ENCODE peak calls at places on chromosomes 7 and 10, in eight cellular contexts. One of them, this sample, is unnamed.
A peak's percentile ranks its signal among the peaks of the same experiment; 100 is the strongest.

GRCh38 chr7:45328397-45329080 is 170.9 kb downstream of the RAMP3 start:
- DNase-seq in neural crest cell: no peak
- DNase-seq in MG63: peak; percentile 9
- DNase-seq in activated T-helper 9 cell treated with anti-CD3 and anti-CD28 coated beads, Interleukin-2, amount 50 U/mL, for 16 hours: no peak
- DNase-seq in T-helper 1 cell: no peak
- DNase-seq in AG09319: no peak
- DNase-seq in CD8-positive, alpha-beta memory T cell: no peak
- DNase-seq in T-helper 2 cell: no peak
- DNase-seq in this sample: no peak

GRCh38 chr10:105187243-105187642 is 546.2 kb downstream of the SORCS3 start:
- DNase-seq in neural crest cell: no peak
- DNase-seq in MG63: no peak
- DNase-seq in activated T-helper 9 cell treated with anti-CD3 and anti-CD28 coated beads, Interleukin-2, amount 50 U/mL, for 16 hours: no peak
- DNase-seq in T-helper 1 cell: no peak
- DNase-seq in AG09319: no peak
- DNase-seq in CD8-positive, alpha-beta memory T cell: no peak
- DNase-seq in T-helper 2 cell: no peak
- DNase-seq in this sample: no peak

GRCh38 chr10:43292745-43293676 is 26.1 kb upstream of the RASGEF1A start:
- DNase-seq in neural crest cell: peak; percentile 36
- DNase-seq in MG63: peak; percentile 23
- DNase-seq in activated T-helper 9 cell treated with anti-CD3 and anti-CD28 coated beads, Interleukin-2, amount 50 U/mL, for 16 hours: peak; percentile 18
- DNase-seq in T-helper 1 cell: peak; percentile 72
- DNase-seq in AG09319: peak; percentile 27
- DNase-seq in CD8-positive, alpha-beta memory T cell: no peak
- DNase-seq in T-helper 2 cell: peak; percentile 19
- DNase-seq in this sample: peak; percentile 72

GRCh38 chr10:112344261-112344660 is 29.7 kb upstream of the ACSL5 start:
- DNase-seq in neural crest cell: no peak
- DNase-seq in MG63: no peak
- DNase-seq in activated T-helper 9 cell treated with anti-CD3 and anti-CD28 coated beads, Interleukin-2, amount 50 U/mL, for 16 hours: no peak
- DNase-seq in T-helper 1 cell: no peak
- DNase-seq in AG09319: no peak
- DNase-seq in CD8-positive, alpha-beta memory T cell: no peak
- DNase-seq in T-helper 2 cell: no peak
- DNase-seq in this sample: no peak

GRCh38 chr7:46776790-46777189 is 805.1 kb downstream of the TNS3 start:
- DNase-seq in neural crest cell: no peak
- DNase-seq in MG63: no peak
- DNase-seq in activated T-helper 9 cell treated with anti-CD3 and anti-CD28 coated beads, Interleukin-2, amount 50 U/mL, for 16 hours: no peak
- DNase-seq in T-helper 1 cell: no peak
- DNase-seq in AG09319: no peak
- DNase-seq in CD8-positive, alpha-beta memory T cell: no peak
- DNase-seq in T-helper 2 cell: no peak
- DNase-seq in this sample: no peak

GRCh38 chr7:94345907-94346306 is 48.8 kb upstream of the COL1A2 start:
- DNase-seq in neural crest cell: no peak
- DNase-seq in MG63: no peak
- DNase-seq in activated T-helper 9 cell treated with anti-CD3 and anti-CD28 coated beads, Interleukin-2, amount 50 U/mL, for 16 hours: no peak
- DNase-seq in T-helper 1 cell: no peak
- DNase-seq in AG09319: no peak
- DNase-seq in CD8-positive, alpha-beta memory T cell: no peak
- DNase-seq in T-helper 2 cell: no peak
- DNase-seq in this sample: no peak

GRCh38 chr7:131688738-131689661 is 132.6 kb upstream of the PODXL start:
- DNase-seq in neural crest cell: peak; percentile 88
- DNase-seq in MG63: peak; percentile 25
- DNase-seq in activated T-helper 9 cell treated with anti-CD3 and anti-CD28 coated beads, Interleukin-2, amount 50 U/mL, for 16 hours: peak; percentile 24
- DNase-seq in T-helper 1 cell: peak; percentile 32
- DNase-seq in AG09319: peak; percentile 5
- DNase-seq in CD8-positive, alpha-beta memory T cell: peak; percentile 38
- DNase-seq in T-helper 2 cell: peak; percentile 35
- DNase-seq in this sample: peak; percentile 41

GRCh38 chr7:42212541-42213090 is 24.4 kb downstream of the GLI3 start:
- DNase-seq in neural crest cell: no peak
- DNase-seq in MG63: no peak
- DNase-seq in activated T-helper 9 cell treated with anti-CD3 and anti-CD28 coated beads, Interleukin-2, amount 50 U/mL, for 16 hours: no peak
- DNase-seq in T-helper 1 cell: no peak
- DNase-seq in AG09319: no peak
- DNase-seq in CD8-positive, alpha-beta memory T cell: no peak
- DNase-seq in T-helper 2 cell: no peak
- DNase-seq in this sample: no peak

GRCh38 chr10:49010295-49010694 is 70.7 kb upstream of the LRRC18 start:
- DNase-seq in neural crest cell: no peak
- DNase-seq in MG63: no peak
- DNase-seq in activated T-helper 9 cell treated with anti-CD3 and anti-CD28 coated beads, Interleukin-2, amount 50 U/mL, for 16 hours: no peak
- DNase-seq in T-helper 1 cell: no peak
- DNase-seq in AG09319: no peak
- DNase-seq in CD8-positive, alpha-beta memory T cell: no peak
- DNase-seq in T-helper 2 cell: no peak
- DNase-seq in this sample: no peak

GRCh38 chr7:131008840-131009651 is 275.0 kb upstream of the KLF14 start:
- DNase-seq in neural crest cell: no peak
- DNase-seq in MG63: no peak
- DNase-seq in activated T-helper 9 cell treated with anti-CD3 and anti-CD28 coated beads, Interleukin-2, amount 50 U/mL, for 16 hours: no peak
- DNase-seq in T-helper 1 cell: peak; percentile 60
- DNase-seq in AG09319: no peak
- DNase-seq in CD8-positive, alpha-beta memory T cell: no peak
- DNase-seq in T-helper 2 cell: no peak
- DNase-seq in this sample: no peak

GRCh38 chr7:66553001-66553400 is 75.7 kb upstream of the KCTD7 start:
- DNase-seq in neural crest cell: no peak
- DNase-seq in MG63: no peak
- DNase-seq in activated T-helper 9 cell treated with anti-CD3 and anti-CD28 coated beads, Interleukin-2, amount 50 U/mL, for 16 hours: no peak
- DNase-seq in T-helper 1 cell: no peak
- DNase-seq in AG09319: no peak
- DNase-seq in CD8-positive, alpha-beta memory T cell: no peak
- DNase-seq in T-helper 2 cell: no peak
- DNase-seq in this sample: no peak

GRCh38 chr10:43138757-43139241 is 554 bp downstream of the CSGALNACT2 start:
- DNase-seq in neural crest cell: no peak
- DNase-seq in MG63: peak; percentile 18
- DNase-seq in activated T-helper 9 cell treated with anti-CD3 and anti-CD28 coated beads, Interleukin-2, amount 50 U/mL, for 16 hours: peak; percentile 37
- DNase-seq in T-helper 1 cell: peak; percentile 83
- DNase-seq in AG09319: no peak
- DNase-seq in CD8-positive, alpha-beta memory T cell: peak; percentile 38
- DNase-seq in T-helper 2 cell: peak; percentile 35
- DNase-seq in this sample: no peak

GRCh38 chr10:1048349-1048731 is 579 bp downstream of the IDI1 start:
- DNase-seq in neural crest cell: no peak
- DNase-seq in MG63: peak; percentile 10
- DNase-seq in activated T-helper 9 cell treated with anti-CD3 and anti-CD28 coated beads, Interleukin-2, amount 50 U/mL, for 16 hours: no peak
- DNase-seq in T-helper 1 cell: no peak
- DNase-seq in AG09319: no peak
- DNase-seq in CD8-positive, alpha-beta memory T cell: no peak
- DNase-seq in T-helper 2 cell: no peak
- DNase-seq in this sample: peak; percentile 23

GRCh38 chr10:34124522-34125035 is 690.5 kb downstream of the PARD3 start:
- DNase-seq in neural crest cell: no peak
- DNase-seq in MG63: peak; percentile 55
- DNase-seq in activated T-helper 9 cell treated with anti-CD3 and anti-CD28 coated beads, Interleukin-2, amount 50 U/mL, for 16 hours: no peak
- DNase-seq in T-helper 1 cell: no peak
- DNase-seq in AG09319: no peak
- DNase-seq in CD8-positive, alpha-beta memory T cell: no peak
- DNase-seq in T-helper 2 cell: no peak
- DNase-seq in this sample: no peak

GRCh38 chr7:2048006-2048405 is 184.7 kb downstream of the MAD1L1 start:
- DNase-seq in neural crest cell: no peak
- DNase-seq in MG63: no peak
- DNase-seq in activated T-helper 9 cell treated with anti-CD3 and anti-CD28 coated beads, Interleukin-2, amount 50 U/mL, for 16 hours: no peak
- DNase-seq in T-helper 1 cell: no peak
- DNase-seq in AG09319: no peak
- DNase-seq in CD8-positive, alpha-beta memory T cell: no peak
- DNase-seq in T-helper 2 cell: no peak
- DNase-seq in this sample: no peak

GRCh38 chr10:132761395-132762060 is 24.4 kb downstream of the NKX6-2 start:
- DNase-seq in neural crest cell: no peak
- DNase-seq in MG63: no peak
- DNase-seq in activated T-helper 9 cell treated with anti-CD3 and anti-CD28 coated beads, Interleukin-2, amount 50 U/mL, for 16 hours: no peak
- DNase-seq in T-helper 1 cell: no peak
- DNase-seq in AG09319: no peak
- DNase-seq in CD8-positive, alpha-beta memory T cell: no peak
- DNase-seq in T-helper 2 cell: no peak
- DNase-seq in this sample: no peak

GRCh38 chr7:91850455-91850854 is 30.0 kb downstream of the MTERF1 start:
- DNase-seq in neural crest cell: no peak
- DNase-seq in MG63: no peak
- DNase-seq in activated T-helper 9 cell treated with anti-CD3 and anti-CD28 coated beads, Interleukin-2, amount 50 U/mL, for 16 hours: no peak
- DNase-seq in T-helper 1 cell: no peak
- DNase-seq in AG09319: no peak
- DNase-seq in CD8-positive, alpha-beta memory T cell: no peak
- DNase-seq in T-helper 2 cell: no peak
- DNase-seq in this sample: no peak

GRCh38 chr10:121183241-121183640 is 332.1 kb downstream of the WDR11 start:
- DNase-seq in neural crest cell: no peak
- DNase-seq in MG63: no peak
- DNase-seq in activated T-helper 9 cell treated with anti-CD3 and anti-CD28 coated beads, Interleukin-2, amount 50 U/mL, for 16 hours: no peak
- DNase-seq in T-helper 1 cell: no peak
- DNase-seq in AG09319: no peak
- DNase-seq in CD8-positive, alpha-beta memory T cell: no peak
- DNase-seq in T-helper 2 cell: no peak
- DNase-seq in this sample: no peak

GRCh38 chr10:101932182-101932581 is 88.6 kb upstream of the KCNIP2 start:
- DNase-seq in neural crest cell: no peak
- DNase-seq in MG63: no peak
- DNase-seq in activated T-helper 9 cell treated with anti-CD3 and anti-CD28 coated beads, Interleukin-2, amount 50 U/mL, for 16 hours: no peak
- DNase-seq in T-helper 1 cell: peak; percentile 19
- DNase-seq in AG09319: no peak
- DNase-seq in CD8-positive, alpha-beta memory T cell: no peak
- DNase-seq in T-helper 2 cell: no peak
- DNase-seq in this sample: no peak

GRCh38 chr10:58755688-58756087 is 243.0 kb downstream of the BICC1 start:
- DNase-seq in neural crest cell: no peak
- DNase-seq in MG63: peak; percentile 26
- DNase-seq in activated T-helper 9 cell treated with anti-CD3 and anti-CD28 coated beads, Interleukin-2, amount 50 U/mL, for 16 hours: no peak
- DNase-seq in T-helper 1 cell: no peak
- DNase-seq in AG09319: no peak
- DNase-seq in CD8-positive, alpha-beta memory T cell: no peak
- DNase-seq in T-helper 2 cell: no peak
- DNase-seq in this sample: no peak

GRCh38 chr7:69982197-69982596 is 383.9 kb downstream of the AUTS2 start:
- DNase-seq in neural crest cell: no peak
- DNase-seq in MG63: no peak
- DNase-seq in activated T-helper 9 cell treated with anti-CD3 and anti-CD28 coated beads, Interleukin-2, amount 50 U/mL, for 16 hours: no peak
- DNase-seq in T-helper 1 cell: no peak
- DNase-seq in AG09319: no peak
- DNase-seq in CD8-positive, alpha-beta memory T cell: no peak
- DNase-seq in T-helper 2 cell: no peak
- DNase-seq in this sample: no peak

GRCh38 chr7:64799-65430 is 127.5 kb upstream of the FAM20C start:
- DNase-seq in neural crest cell: no peak
- DNase-seq in MG63: peak; percentile 21
- DNase-seq in activated T-helper 9 cell treated with anti-CD3 and anti-CD28 coated beads, Interleukin-2, amount 50 U/mL, for 16 hours: no peak
- DNase-seq in T-helper 1 cell: no peak
- DNase-seq in AG09319: no peak
- DNase-seq in CD8-positive, alpha-beta memory T cell: no peak
- DNase-seq in T-helper 2 cell: no peak
- DNase-seq in this sample: no peak

GRCh38 chr7:135274495-135275268 is 41.0 kb downstream of the STRA8 start:
- DNase-seq in neural crest cell: peak; percentile 86
- DNase-seq in MG63: peak; percentile 30
- DNase-seq in activated T-helper 9 cell treated with anti-CD3 and anti-CD28 coated beads, Interleukin-2, amount 50 U/mL, for 16 hours: peak; percentile 49
- DNase-seq in T-helper 1 cell: peak; percentile 58
- DNase-seq in AG09319: peak; percentile 31
- DNase-seq in CD8-positive, alpha-beta memory T cell: peak; percentile 55
- DNase-seq in T-helper 2 cell: peak; percentile 67
- DNase-seq in this sample: peak; percentile 64

GRCh38 chr7:108211382-108212201 is 81.4 kb upstream of the LAMB4 start:
- DNase-seq in neural crest cell: no peak
- DNase-seq in MG63: peak; percentile 22
- DNase-seq in activated T-helper 9 cell treated with anti-CD3 and anti-CD28 coated beads, Interleukin-2, amount 50 U/mL, for 16 hours: no peak
- DNase-seq in T-helper 1 cell: no peak
- DNase-seq in AG09319: no peak
- DNase-seq in CD8-positive, alpha-beta memory T cell: no peak
- DNase-seq in T-helper 2 cell: no peak
- DNase-seq in this sample: no peak

This sample was measured in hippocampal formation.